ENCODE peak calls at places on chromosomes 2 and 18, in four cellular contexts. I, U, Q and D are unnamed samples.
A peak's percentile ranks its signal among the peaks of the same experiment; 100 is the strongest.

GRCh38 chr2:31075393-31075792 is 62.8 kb downstream of the GALNT14 start:
- DNase-seq in I (no peak), U (no peak), Q (no peak), D (no peak)

GRCh38 chr2:156356006-156356764 is 23.7 kb upstream of the NR4A2 start:
- DNase-seq in I (no peak), U (peak; percentile 91), Q (no peak), D (no peak)

GRCh38 chr18:44708451-44709083 is 27.9 kb downstream of the SETBP1 start:
- DNase-seq in I (no peak), U (peak; percentile 57), Q (no peak), D (no peak)

GRCh38 chr2:160388464-160389263 is 104.9 kb downstream of the RBMS1 start:
- DNase-seq in I (no peak), U (peak; percentile 87), Q (no peak), D (no peak)

GRCh38 chr2:102005989-102006885 is 14.5 kb downstream of the IL1R2 start:
- DNase-seq in I (peak; percentile 60), U (peak; percentile 77), Q (no peak), D (no peak)

GRCh38 chr2:200471324-200471848 is 38.5 kb downstream of the KCTD18 start:
- DNase-seq in I (peak; percentile 75), U (peak; percentile 50), Q (no peak), D (no peak)

GRCh38 chr2:28704621-28705020 is 47.0 kb upstream of the PPP1CB start:
- DNase-seq in I (no peak), U (no peak), Q (no peak), D (no peak)

GRCh38 chr2:241562269-241562891 is 3.8 kb downstream of the BOK start:
- DNase-seq in I (no peak), U (no peak), Q (no peak), D (peak; percentile 90)

GRCh38 chr2:234722176-234722575 is 225.3 kb upstream of the ARL4C start:
- DNase-seq in I (no peak), U (no peak), Q (no peak), D (no peak)

GRCh38 chr2:195898505-195898904 is 170.1 kb downstream of the DNAH7 start:
- DNase-seq in I (no peak), U (peak; percentile 99), Q (peak; percentile 99), D (peak; percentile 95)

GRCh38 chr2:73964223-73964622 is 20.5 kb upstream of the TET3 start:
- DNase-seq in I (no peak), U (no peak), Q (no peak), D (no peak)

GRCh38 chr2:39108377-39108776 is 12.5 kb downstream of the SOS1 start:
- DNase-seq in I (no peak), U (no peak), Q (no peak), D (no peak)

GRCh38 chr2:118508282-118508681 is 339.2 kb downstream of the EN1 start:
- DNase-seq in I (no peak), U (no peak), Q (no peak), D (no peak)

GRCh38 chr2:240435457-240435954 is at the start of gene GPC1:
- DNase-seq in I (peak; percentile 93), U (peak; percentile 74), Q (peak; percentile 32), D (no peak)

GRCh38 chr2:173962036-173962435 is 3.1 kb downstream of the SP3 start:
- DNase-seq in I (no peak), U (no peak), Q (no peak), D (no peak)

GRCh38 chr18:12307871-12308385 is at the start of gene TUBB6:
- DNase-seq in I (peak; percentile 95), U (peak; percentile 75), Q (no peak), D (no peak)

GRCh38 chr18:12312936-12313335 is 4.9 kb downstream of the TUBB6 start:
- DNase-seq in I (no peak), U (no peak), Q (no peak), D (no peak)

GRCh38 chr18:12308386-12309100 is 502 bp downstream of the TUBB6 start:
- DNase-seq in I (peak; percentile 84), U (peak; percentile 91), Q (peak; percentile 67), D (no peak)

GRCh38 chr18:12309683-12310198 is 1.7 kb downstream of the TUBB6 start:
- DNase-seq in I (no peak), U (peak; percentile 42), Q (no peak), D (no peak)

DNA sequence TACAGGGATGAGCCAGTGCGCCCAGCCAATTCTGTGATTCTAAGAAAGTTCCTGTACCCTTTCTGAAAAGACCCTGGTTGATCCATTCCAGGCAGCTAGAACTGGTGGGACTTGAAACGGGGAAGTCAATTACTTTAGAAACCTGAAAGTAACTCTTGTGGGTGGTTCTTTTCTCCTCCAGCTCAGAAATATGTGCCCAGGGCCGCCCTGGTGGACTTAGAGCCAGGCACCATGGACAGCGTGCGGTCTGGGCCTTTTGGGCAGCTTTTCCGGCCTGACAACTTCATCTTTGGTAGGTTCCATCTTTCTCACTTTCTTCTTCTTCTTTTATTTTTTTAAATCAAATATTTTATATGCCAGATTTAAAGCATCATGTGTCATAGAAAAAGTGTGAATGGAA is 2.7 kb downstream of the TUBB6 start:
- DNase-seq in I (no peak), U (no peak), Q (no peak), D (no peak)
- TF ChIP-seq CTCF in I (no peak), U (no peak), Q (no peak), D (no peak)

GRCh38 chr2:217918220-217919024 is 84.4 kb downstream of the TNS1 start:
- DNase-seq in I (no peak), U (no peak), Q (no peak), D (no peak)
- TF ChIP-seq CTCF in I (peak; percentile 17), U (peak; percentile 1), Q (peak; percentile 28), D (peak; percentile 71)

GRCh38 chr2:46202453-46202852 is 94.8 kb upstream of the EPAS1 start:
- DNase-seq in I (no peak), U (no peak), Q (no peak), D (no peak)

GRCh38 chr2:46198931-46199330 is 98.3 kb upstream of the EPAS1 start:
- DNase-seq in I (peak; percentile 1), U (peak; percentile 16), Q (no peak), D (no peak)

GRCh38 chr2:46198164-46198883 is 98.9 kb upstream of the EPAS1 start:
- DNase-seq in I (peak; percentile 2), U (peak; percentile 12), Q (no peak), D (no peak)

GRCh38 chr2:46200861-46201605 is 96.2 kb upstream of the EPAS1 start:
- DNase-seq in I (peak; percentile 2), U (no peak), Q (no peak), D (no peak)

DNA sequence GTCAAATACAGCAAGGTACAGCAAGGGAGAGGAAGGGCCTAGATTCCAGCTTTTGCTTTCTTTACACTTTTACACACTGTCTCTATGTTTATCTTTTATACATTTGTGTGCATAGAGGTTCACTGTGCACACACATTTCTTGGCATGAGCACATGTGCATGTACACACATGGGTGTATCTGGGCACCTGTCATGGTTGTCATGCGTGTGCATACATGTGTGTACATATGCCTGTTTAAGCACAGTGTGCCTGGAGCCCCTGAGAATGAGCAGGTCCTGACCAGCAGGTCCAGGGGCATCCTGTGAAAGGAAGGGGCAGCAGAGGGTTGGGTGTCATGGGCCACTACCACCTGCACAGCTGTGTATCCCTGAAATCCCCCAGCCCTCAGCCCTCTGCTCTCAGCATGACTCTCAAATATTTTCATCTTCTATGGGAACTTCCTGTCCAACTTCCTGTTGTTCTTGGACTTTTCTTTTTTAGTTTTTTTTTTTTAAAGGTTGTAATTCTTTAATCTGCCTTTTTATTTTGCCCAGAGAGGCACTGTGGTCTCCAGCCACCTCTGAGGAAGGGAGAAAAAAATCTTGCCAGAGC is 97.0 kb upstream of the EPAS1 start:
- DNase-seq in I (peak; percentile 20), U (no peak), Q (no peak), D (no peak)
- TF ChIP-seq CTCF in I (no peak), U (no peak), Q (no peak), D (no peak)

GRCh38 chr2:219832904-219833303 is 205.5 kb downstream of the SLC4A3 start:
- DNase-seq in I (no peak), U (no peak), Q (no peak), D (no peak)

GRCh38 chr2:219831957-219832356 is 204.5 kb downstream of the SLC4A3 start:
- DNase-seq in I (no peak), U (no peak), Q (no peak), D (no peak)

GRCh38 chr2:219835493-219835892 is 208.1 kb downstream of the SLC4A3 start:
- DNase-seq in I (no peak), U (no peak), Q (no peak), D (no peak)

GRCh38 chr2:219836647-219837177 is 209.3 kb downstream of the SLC4A3 start:
- DNase-seq in I (no peak), U (peak; percentile 51), Q (peak; percentile 4), D (no peak)
- TF ChIP-seq CTCF in I (peak; percentile 8), U (peak; percentile 58), Q (peak; percentile 59), D (peak; percentile 67)

DNA sequence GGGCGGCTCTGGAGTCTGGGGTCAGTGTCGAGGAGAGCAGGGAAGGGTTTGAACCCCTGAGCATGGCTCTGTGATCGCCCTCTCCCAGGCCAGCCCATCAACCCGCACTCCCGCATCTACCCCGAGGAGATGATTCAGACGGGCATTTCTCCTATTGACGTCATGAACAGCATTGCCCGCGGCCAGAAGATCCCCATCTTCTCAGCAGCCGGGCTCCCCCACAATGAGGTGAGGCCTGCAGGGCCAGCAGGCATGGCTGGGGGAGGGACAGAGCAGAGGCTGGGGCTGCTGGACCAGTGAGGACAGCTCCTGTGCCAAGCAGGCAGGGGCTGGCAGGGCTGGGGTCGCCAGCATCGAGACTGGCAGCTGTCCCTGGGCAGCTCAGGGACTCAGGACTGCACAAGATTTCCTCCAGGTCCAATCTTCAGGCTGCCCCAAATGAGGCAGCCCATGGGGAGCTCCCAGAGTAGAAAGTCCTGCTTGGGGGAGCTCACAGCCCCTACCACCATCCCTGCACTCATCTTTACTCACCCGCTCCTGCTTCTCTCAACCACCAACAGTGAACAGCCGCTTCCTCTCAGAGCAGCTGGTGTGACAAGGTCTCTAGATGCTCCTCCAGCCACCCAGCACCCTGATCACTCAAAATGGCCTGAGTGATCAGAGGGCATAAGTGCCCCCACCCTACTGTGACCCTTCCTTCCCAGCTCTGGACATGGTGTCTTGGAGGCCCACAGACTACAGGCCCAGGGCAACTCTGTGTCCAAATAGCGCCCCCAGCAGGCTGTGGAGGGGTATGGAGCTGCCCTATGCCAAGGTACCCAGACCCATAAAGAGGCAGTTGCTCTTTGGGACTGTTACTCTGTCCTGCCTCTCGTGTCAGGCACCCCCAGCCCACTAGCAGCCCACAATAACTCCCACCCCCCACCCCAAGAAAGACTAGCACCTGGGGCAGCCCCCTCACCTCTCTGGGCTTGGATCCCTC is 18.3 kb upstream of the ANKRD53 start:
- DNase-seq in I (no peak), U (no peak), Q (no peak), D (no peak)
- TF ChIP-seq CTCF in I (no peak), U (peak; percentile 1), Q (peak; percentile 17), D (peak; percentile 44)

DNA sequence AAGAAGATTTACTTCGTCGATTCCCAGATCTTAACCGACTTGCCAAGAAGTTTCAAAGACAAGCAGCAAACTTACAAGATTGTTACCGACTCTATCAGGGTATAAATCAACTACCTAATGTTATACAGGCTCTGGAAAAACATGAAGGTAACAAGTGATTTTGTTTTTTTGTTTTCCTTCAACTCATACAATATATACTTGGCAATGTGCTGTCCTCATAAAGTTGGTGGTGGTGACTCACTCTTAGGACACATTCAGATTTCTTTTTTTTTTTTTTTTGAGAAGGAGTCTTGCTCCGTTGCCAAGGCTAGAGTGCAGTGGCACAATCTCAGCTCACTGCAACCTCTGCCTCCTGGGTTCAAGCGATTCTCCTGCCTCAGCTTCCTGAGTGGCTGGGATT is 26.8 kb downstream of the MSH2 start:
- DNase-seq in I (no peak), U (peak; percentile 77), Q (peak; percentile 39), D (no peak)
- TF ChIP-seq CTCF in I (no peak), U (no peak), Q (no peak), D (no peak)

GRCh38 chr18:69002233-69002632 is 204.4 kb downstream of the CCDC102B start:
- DNase-seq in I (no peak), U (peak; percentile 12), Q (no peak), D (no peak)
- TF ChIP-seq CTCF in I (peak; percentile 26), U (peak; percentile 41), Q (no peak), D (peak; percentile 43)